ENCODE peak calls at places on chromosomes 5 and 9, in ten cellular contexts. P is iPS DF 6.9; W is neuronal stem cell; O is CD4-positive, alpha-beta memory T cell; Q is tibial nerve; E is right atrium auricular region; J is CD4-positive, alpha-beta T cell; X is GM06990; S is mesendoderm; D is GM23338. A is an unnamed sample. For H3K27me3, the result is how much of the 10 kb centered on the place peaks cover.

GRCh38 chr5:74576941-74577456 is 63.5 kb downstream of the ENC1 start:
- DNase-seq in E (no peak), Q (no peak), P (no peak), J (no peak), O (peak), W (no peak), D (no peak), X (peak), S (peak), A (no peak)

GRCh38 chr5:114658179-114658578 is 296.3 kb downstream of the KCNN2 start:
- DNase-seq in J (no peak), X (no peak), D (no peak), E (no peak), W (no peak), Q (no peak), O (no peak), S (peak), P (no peak), A (no peak)

GRCh38 chr5:36060516-36060885 is 6.2 kb downstream of the UGT3A2 start:
- DNase-seq in S (peak), P (no peak), O (no peak), X (no peak), D (peak), W (no peak), Q (no peak), E (no peak), J (no peak), A (no peak)

GRCh38 chr9:16625106-16625505 is 245.4 kb downstream of the BNC2 start:
- DNase-seq in E (no peak), D (no peak), O (no peak), S (no peak), X (no peak), Q (no peak), P (no peak), W (no peak), J (no peak), A (no peak)

GRCh38 chr5:52922384-52922783 is 66.8 kb upstream of the ITGA2 start:
- DNase-seq in S (peak), O (no peak), P (no peak), E (no peak), Q (no peak), W (no peak), X (no peak), D (peak), J (no peak), A (no peak)

GRCh38 chr5:139443766-139444473 is 4.6 kb upstream of the DNAJC18 start:
- DNase-seq in Q (no peak), O (peak), W (no peak), D (no peak), E (no peak), X (no peak), S (peak), P (no peak), J (peak), A (no peak)

GRCh38 chr5:174608631-174609097 is 115.7 kb upstream of the MSX2 start:
- DNase-seq in E (peak), P (no peak), J (no peak), W (no peak), O (no peak), D (no peak), Q (peak), S (no peak), X (no peak), A (no peak)

GRCh38 chr5:107580902-107581823 is 89.6 kb downstream of the EFNA5 start:
- DNase-seq in O (no peak), E (no peak), S (no peak), P (no peak), J (no peak), X (no peak), D (no peak), W (no peak), Q (no peak), A (no peak)

GRCh38 chr5:136906545-136906944 is 541.2 kb upstream of the TRPC7 start:
- DNase-seq in P (no peak), X (no peak), E (no peak), S (peak), D (no peak), J (no peak), O (no peak), Q (no peak), W (no peak), A (no peak)

GRCh38 chr5:1523480-1523792 is 324 bp downstream of the LPCAT1 start:
- DNase-seq in P (no peak), Q (no peak), X (no peak), S (no peak), D (no peak), E (no peak), O (no peak), J (no peak), W (no peak), A (no peak)

GRCh38 chr5:134141346-134142050 is 27.0 kb downstream of the TCF7 start:
- DNase-seq in X (no peak), O (no peak), J (peak), D (no peak), Q (no peak), S (no peak), E (peak), W (no peak), P (no peak), A (peak)

GRCh38 chr9:84003246-84003645 is 22.6 kb downstream of the RMI1 start:
- DNase-seq in S (no peak), D (no peak), J (no peak), E (no peak), X (no peak), P (no peak), W (no peak), Q (no peak), O (no peak), A (no peak)

GRCh38 chr5:143061161-143061945 is 291.2 kb downstream of the ARHGAP26 start:
- DNase-seq in Q (no peak), E (no peak), P (no peak), O (no peak), S (no peak), D (no peak), X (no peak), W (no peak), J (no peak), A (no peak)

DNA sequence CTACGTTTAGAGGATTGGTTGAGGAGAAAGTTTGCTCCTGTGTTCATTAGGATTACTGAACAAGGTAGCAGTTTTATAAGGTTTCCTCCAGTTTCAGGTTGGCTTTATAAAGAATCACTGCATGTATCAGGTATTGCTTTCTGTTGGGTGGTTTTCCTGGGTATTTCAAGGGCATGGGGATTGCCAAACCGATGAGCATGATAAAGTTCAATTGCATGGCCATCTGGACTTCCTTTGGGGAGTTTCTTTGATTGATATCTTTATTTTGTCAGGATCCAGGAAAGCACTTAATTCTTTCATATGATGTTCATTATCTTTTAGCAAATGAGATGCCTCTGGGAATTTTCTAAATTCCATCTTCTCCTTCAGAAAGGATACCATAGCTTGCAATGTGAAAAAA is 10.3 kb upstream of the GABBR2 start:
- DNase-seq in J (no peak), O (no peak), W (no peak), X (no peak), D (no peak), Q (no peak), E (no peak), S (no peak), P (no peak), A (no peak)
- H3K27me3 ChIP-seq in J (under half), O (under half), W (under half), X (under half), D (under half), Q (under half), E (under half), S (under half), P (under half), A (under half)

DNA sequence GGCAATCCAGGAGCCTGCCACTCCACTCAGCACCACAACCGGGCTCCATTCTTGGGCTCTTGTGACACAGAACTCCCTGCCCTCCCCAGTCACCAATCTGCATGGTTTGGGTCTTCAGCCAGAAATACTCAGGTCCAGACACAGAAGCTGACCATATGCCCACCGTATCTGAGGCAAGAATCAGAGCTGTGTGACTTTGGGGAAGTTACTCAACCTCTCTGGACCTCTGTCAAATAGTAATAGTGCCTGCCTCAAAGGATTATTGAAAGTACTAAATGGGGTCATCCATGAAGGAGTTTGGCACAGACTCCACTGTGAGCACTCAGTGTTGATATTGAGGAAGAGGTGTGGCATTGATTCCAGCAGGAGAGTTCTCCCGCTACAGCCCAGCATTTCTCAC is 67.5 kb downstream of the PCDH1 start:
- DNase-seq in P (no peak), O (no peak), X (no peak), J (no peak), S (no peak), W (no peak), E (no peak), D (no peak), Q (no peak), A (no peak)
- H3K27me3 ChIP-seq in P (under half), O (under half), X (under half), J (half or more), S (under half), W (under half), E (under half), D (under half), Q (under half), A (under half)

DNA sequence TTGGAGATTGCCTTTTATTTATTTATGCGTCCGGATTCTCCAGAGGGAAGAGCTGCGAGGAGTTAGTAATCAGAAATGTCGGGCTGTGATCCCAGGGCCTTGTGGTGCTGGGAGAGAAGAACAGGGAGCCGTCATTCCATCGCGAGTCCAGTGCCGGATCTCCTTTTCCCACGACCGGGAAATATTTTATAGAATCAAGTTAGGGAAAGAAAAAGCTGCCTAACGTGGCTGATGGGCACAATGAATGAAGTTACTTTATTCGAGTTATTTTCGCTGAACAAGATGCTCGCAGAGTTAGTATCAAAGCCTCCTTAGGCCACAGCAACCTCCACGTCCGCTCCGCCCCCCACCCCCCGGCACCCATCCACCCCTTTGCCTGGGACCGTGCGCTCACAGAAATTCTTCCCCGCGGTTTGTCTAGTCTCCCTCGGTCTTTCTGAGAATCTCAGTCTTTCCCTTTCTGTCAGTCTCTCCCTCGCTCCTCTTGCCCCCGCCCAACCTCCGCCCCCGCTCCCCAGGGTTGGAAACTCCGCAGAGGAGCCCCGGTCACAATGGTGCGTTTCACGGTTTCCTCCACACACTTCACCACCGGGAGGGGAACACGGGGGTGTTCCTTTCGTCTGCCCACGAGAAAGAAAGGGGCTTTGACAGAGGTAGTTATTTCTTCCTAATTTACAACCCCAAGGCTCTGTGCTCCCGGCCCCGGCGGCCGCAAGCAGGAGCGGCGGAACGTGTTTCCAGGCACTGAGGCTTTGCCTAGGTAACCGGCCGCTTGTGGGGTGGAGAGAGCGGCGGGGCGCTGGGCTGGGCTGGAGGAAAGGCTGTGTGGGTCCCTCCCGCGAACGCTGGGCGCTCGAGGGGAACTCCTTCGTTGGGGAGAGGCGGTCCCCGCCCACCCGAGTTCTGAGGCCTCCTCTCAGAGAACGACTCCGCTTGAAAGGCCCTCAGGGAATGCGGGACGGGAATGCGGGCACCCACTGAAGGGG is 2.0 kb downstream of the NR4A3 start:
- DNase-seq in P (no peak), E (no peak), J (peak), D (peak), S (peak), W (peak), Q (no peak), X (peak), O (peak), A (peak)
- H3K27me3 ChIP-seq in P (half or more), E (under half), J (half or more), D (half or more), S (under half), W (half or more), Q (under half), X (under half), O (under half), A (half or more)

DNA sequence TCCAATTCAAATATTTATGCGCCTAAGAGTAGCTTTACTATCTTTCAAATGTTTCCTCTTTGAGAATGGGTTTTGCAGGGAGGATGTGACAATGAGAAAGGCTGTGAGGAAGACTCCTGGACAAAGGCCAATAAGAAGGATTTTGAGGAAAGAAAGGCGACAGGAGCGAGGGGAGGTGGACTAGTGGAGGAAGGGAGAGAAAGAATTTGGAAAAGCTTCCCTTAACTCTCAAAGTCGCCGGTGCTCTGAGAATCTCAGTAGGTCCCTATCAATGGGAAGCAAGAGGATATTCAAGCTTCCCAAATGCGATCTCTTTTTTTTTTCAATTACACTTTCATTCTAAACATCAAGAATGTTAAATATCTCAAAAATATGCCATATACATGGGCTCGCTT is 2.8 kb upstream of the CDC20B start:
- DNase-seq in W (no peak), Q (no peak), E (no peak), X (no peak), O (no peak), D (peak), S (peak), J (no peak), P (no peak), A (peak)
- H3K27me3 ChIP-seq in W (under half), Q (half or more), E (under half), X (under half), O (under half), D (half or more), S (under half), J (half or more), P (under half), A (half or more)

GRCh38 chr9:77016526-77017504 is 2.6 kb upstream of the FOXB2 start:
- DNase-seq in S (peak), J (no peak), P (no peak), D (peak), W (peak), X (no peak), E (peak), Q (no peak), O (no peak), A (peak)
- H3K27me3 ChIP-seq in S (half or more), J (half or more), P (half or more), D (half or more), W (half or more), X (under half), E (half or more), Q (half or more), O (under half), A (half or more)

DNA sequence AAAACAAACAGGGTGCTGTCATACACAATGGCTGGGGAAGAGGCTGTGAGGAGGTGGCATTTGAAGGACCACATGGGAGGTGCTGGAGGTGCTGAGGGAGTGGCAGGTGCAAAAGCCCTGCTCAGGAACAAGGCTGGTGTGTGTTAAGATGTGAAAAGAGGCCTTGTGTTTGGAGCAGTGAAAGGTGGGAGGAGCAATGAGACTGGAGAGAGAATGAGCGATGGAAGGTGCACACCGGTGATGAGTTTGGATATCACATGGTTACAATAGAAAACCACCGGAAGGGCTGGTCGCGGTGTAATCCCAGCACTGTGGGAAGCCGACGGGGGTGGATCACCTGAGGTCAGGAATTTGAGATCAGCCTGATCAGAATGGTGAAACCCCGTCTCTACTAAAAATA is 9.2 kb upstream of the FIBCD1 start:
- DNase-seq in Q (no peak), E (no peak), D (no peak), S (no peak), W (no peak), P (no peak), O (no peak), J (no peak), X (no peak), A (peak)
- H3K27me3 ChIP-seq in Q (under half), E (under half), D (under half), S (under half), W (under half), P (under half), O (under half), J (under half), X (under half), A (under half)

GRCh38 chr5:169748189-169748588 is 111.1 kb downstream of the DOCK2 start:
- DNase-seq in S (no peak), D (no peak), J (no peak), P (no peak), E (no peak), W (no peak), X (no peak), O (no peak), Q (no peak), A (no peak)
- H3K27me3 ChIP-seq in S (under half), D (under half), J (under half), P (under half), E (under half), W (under half), X (under half), O (under half), Q (under half), A (under half)

GRCh38 chr5:127970854-127971425 is 112.6 kb upstream of the SLC12A2 start:
- DNase-seq in D (no peak), P (no peak), J (no peak), S (no peak), W (no peak), O (no peak), X (no peak), Q (no peak), E (no peak), A (no peak)
- H3K27me3 ChIP-seq in D (under half), P (under half), J (under half), S (under half), W (under half), O (under half), X (under half), Q (under half), E (under half), A (under half)

GRCh38 chr5:3024126-3024525 is 272.6 kb upstream of the IRX2 start:
- DNase-seq in Q (no peak), O (no peak), P (no peak), D (no peak), E (no peak), X (no peak), W (no peak), S (no peak), J (no peak), A (no peak)
- H3K27me3 ChIP-seq in Q (under half), O (under half), P (under half), D (under half), E (under half), X (under half), W (under half), S (under half), J (under half), A (under half)

GRCh38 chr9:70410368-70410767 is 4.1 kb downstream of the KLF9 start:
- DNase-seq in P (no peak), S (no peak), Q (no peak), O (no peak), X (no peak), D (no peak), E (peak), J (no peak), W (no peak), A (no peak)
- H3K27me3 ChIP-seq in P (under half), S (under half), Q (under half), O (under half), X (under half), D (half or more), E (under half), J (under half), W (under half), A (under half)